ENCODE peak calls at places on chromosomes 5 and 9, in eight cellular contexts. O is RPMI8226; M is heart left ventricle; J is stimulated activated CD8-positive, alpha-beta memory T cell treated with anti-CD3 and anti-CD28 coated beads, Interleukin-15, amount 100 ng/mL, for 4 hours; H is Calu3; G is ascending aorta; Z is NCI-H1105; U is esophagus squamous epithelium. B is an unnamed sample.

GRCh38 chr9:109805054-109805453 is 25.1 kb downstream of the PALM2AKAP2 start:
- DNase-seq in O (no peak), M (no peak), J (no peak), H (no peak), G (no peak), Z (no peak), U (no peak), B (no peak)

GRCh38 chr9:108953983-108954574 is 19.9 kb downstream of the ABITRAM start:
- DNase-seq in O (peak), M (no peak), J (no peak), H (no peak), G (no peak), Z (peak), U (no peak), B (no peak)

GRCh38 chr9:103037508-103038477 is 42.7 kb downstream of the CYLC2 start:
- DNase-seq in O (no peak), M (peak), J (no peak), H (no peak), G (no peak), Z (no peak), U (no peak), B (no peak)

GRCh38 chr5:3139596-3139995 is 388.1 kb upstream of the IRX2 start:
- DNase-seq in O (no peak), M (no peak), J (no peak), H (no peak), G (no peak), Z (no peak), U (no peak), B (no peak)

GRCh38 chr9:12813960-12814876 is 39.4 kb downstream of the LURAP1L start:
- DNase-seq in O (peak), M (no peak), J (no peak), H (peak), G (peak), Z (peak), U (no peak), B (peak)

GRCh38 chr9:124392855-124393460 is 22.3 kb downstream of the PSMB7 start:
- DNase-seq in O (no peak), M (no peak), J (no peak), H (peak), G (no peak), Z (peak), U (no peak), B (no peak)

GRCh38 chr9:20513126-20513913 is 109.0 kb downstream of the MLLT3 start:
- DNase-seq in O (no peak), M (no peak), J (no peak), H (no peak), G (no peak), Z (no peak), U (no peak), B (no peak)

GRCh38 chr5:143447983-143448382 is 44.5 kb upstream of the NR3C1 start:
- DNase-seq in O (no peak), M (no peak), J (no peak), H (no peak), G (no peak), Z (no peak), U (no peak), B (no peak)

GRCh38 chr9:15268317-15268716 is 38.7 kb downstream of the TTC39B start:
- DNase-seq in O (no peak), M (no peak), J (no peak), H (no peak), G (no peak), Z (no peak), U (no peak), B (no peak)

GRCh38 chr5:38468202-38468656 is 88.2 kb downstream of the LIFR start:
- DNase-seq in O (no peak), M (no peak), J (no peak), H (no peak), G (peak), Z (no peak), U (no peak), B (no peak)

GRCh38 chr9:136726118-136726517 is 13.7 kb downstream of the DIPK1B start:
- DNase-seq in O (no peak), M (no peak), J (no peak), H (no peak), G (no peak), Z (no peak), U (no peak), B (no peak)

GRCh38 chr9:90870646-90871326 is 69.2 kb downstream of the SYK start:
- DNase-seq in O (peak), M (no peak), J (no peak), H (peak), G (no peak), Z (no peak), U (no peak), B (no peak)

GRCh38 chr5:161548472-161549094 is 2.1 kb upstream of the GABRB2 start:
- DNase-seq in O (no peak), M (no peak), J (no peak), H (no peak), G (no peak), Z (no peak), U (no peak), B (no peak)

GRCh38 chr9:87713278-87713989 is 12.5 kb upstream of the CTSL start:
- DNase-seq in O (no peak), M (peak), J (no peak), H (peak), G (peak), Z (no peak), U (peak), B (peak)

GRCh38 chr5:101390317-101390908 is 487.3 kb upstream of the ST8SIA4 start:
- DNase-seq in O (peak), M (no peak), J (no peak), H (peak), G (no peak), Z (peak), U (no peak), B (no peak)

GRCh38 chr9:121210536-121210935 is 8.9 kb upstream of the RAB14 start:
- DNase-seq in O (no peak), M (no peak), J (no peak), H (no peak), G (no peak), Z (no peak), U (no peak), B (no peak)

GRCh38 chr9:15104826-15105420 is 194.7 kb upstream of the FREM1 start:
- DNase-seq in O (peak), M (no peak), J (no peak), H (peak), G (no peak), Z (peak), U (no peak), B (no peak)

GRCh38 chr5:75667586-75667985 is 49.7 kb downstream of the POC5 start:
- DNase-seq in O (no peak), M (no peak), J (no peak), H (no peak), G (no peak), Z (no peak), U (no peak), B (no peak)

GRCh38 chr5:171390883-171391677 is 3.4 kb downstream of the NPM1 start:
- DNase-seq in O (no peak), M (no peak), J (no peak), H (no peak), G (no peak), Z (no peak), U (no peak), B (no peak)